ENCODE peak calls at places on chromosome 1, in six cellular contexts. B is H9, J is IMR-90, O is mesendoderm, I is neuronal stem cell, E is H1. R is an unnamed sample.

GRCh38 chr1:36326499-36326898 is 3.1 kb upstream of the EVA1B start:
- DNase-seq in B (no peak), J (no peak), O (no peak), I (no peak), E (no peak), R (no peak)

GRCh38 chr1:236377832-236378535 is 16.1 kb upstream of the EDARADD start:
- DNase-seq in B (no peak), J (no peak), O (no peak), I (no peak), E (no peak), R (no peak)

GRCh38 chr1:61104213-61104612 is 21.9 kb downstream of the NFIA start:
- DNase-seq in B (no peak), J (no peak), O (no peak), I (no peak), E (no peak), R (no peak)

GRCh38 chr1:113488576-113489177 is 98.4 kb downstream of the MAGI3 start:
- DNase-seq in B (peak; percentile 71), J (no peak), O (peak; percentile 44), I (no peak), E (peak; percentile 19), R (no peak)

GRCh38 chr1:102970496-102971078 is 137.7 kb downstream of the COL11A1 start:
- DNase-seq in B (peak; percentile 32), J (peak; percentile 75), O (peak; percentile 75), I (peak; percentile 37), E (no peak), R (peak; percentile 91)

GRCh38 chr1:55067022-55067781 is 27.9 kb downstream of the PCSK9 start:
- DNase-seq in B (peak; percentile 32), J (no peak), O (no peak), I (no peak), E (no peak), R (no peak)

GRCh38 chr1:174995916-174996315 is 3.8 kb upstream of the CACYBP start:
- DNase-seq in B (no peak), J (peak; percentile 61), O (no peak), I (no peak), E (no peak), R (no peak)

GRCh38 chr1:67436511-67437057 is 6.4 kb upstream of the SERBP1 start:
- DNase-seq in B (no peak), J (no peak), O (no peak), I (no peak), E (no peak), R (no peak)

GRCh38 chr1:31551206-31551605 is 25.1 kb upstream of the TINAGL1 start:
- DNase-seq in B (no peak), J (no peak), O (no peak), I (no peak), E (no peak), R (no peak)

GRCh38 chr1:103788377-103788776 is 38.7 kb downstream of the AMY1C start:
- DNase-seq in B (no peak), J (no peak), O (peak; percentile 10), I (peak; percentile 12), E (no peak), R (peak; percentile 45)

GRCh38 chr1:31196685-31197084 is 43.0 kb downstream of the NKAIN1 start:
- DNase-seq in B (no peak), J (peak; percentile 35), O (no peak), I (no peak), E (no peak), R (no peak)

GRCh38 chr1:226109829-226110248 is 47.3 kb downstream of the H3-3A start:
- DNase-seq in B (peak; percentile 84), J (peak; percentile 70), O (peak; percentile 93), I (peak; percentile 76), E (no peak), R (peak; percentile 87)

GRCh38 chr1:40630488-40631223 is 34.8 kb downstream of the RIMS3 start:
- DNase-seq in B (peak; percentile 78), J (peak; percentile 19), O (peak; percentile 76), I (peak; percentile 42), E (no peak), R (peak; percentile 69)

GRCh38 chr1:167439301-167439988 is 78.9 kb downstream of the CD247 start:
- DNase-seq in B (peak; percentile 75), J (peak; percentile 28), O (peak; percentile 81), I (peak; percentile 60), E (no peak), R (peak; percentile 50)

GRCh38 chr1:186985889-186986491 is 157.2 kb downstream of the PLA2G4A start:
- DNase-seq in B (no peak), J (peak; percentile 78), O (peak; percentile 67), I (peak; percentile 45), E (no peak), R (peak; percentile 25)

GRCh38 chr1:210213335-210213734 is 19.3 kb upstream of the SERTAD4 start:
- DNase-seq in B (no peak), J (no peak), O (no peak), I (no peak), E (no peak), R (no peak)

GRCh38 chr1:79295967-79296366 is 289.4 kb upstream of the ADGRL4 start:
- DNase-seq in B (no peak), J (peak; percentile 19), O (peak; percentile 1), I (no peak), E (no peak), R (peak; percentile 80)

GRCh38 chr1:232508161-232508661 is 121.7 kb downstream of the SIPA1L2 start:
- DNase-seq in B (no peak), J (no peak), O (peak; percentile 84), I (no peak), E (no peak), R (no peak)

GRCh38 chr1:232511172-232511571 is 118.8 kb downstream of the SIPA1L2 start:
- DNase-seq in B (no peak), J (no peak), O (no peak), I (no peak), E (no peak), R (no peak)

GRCh38 chr1:232507571-232507970 is 122.4 kb downstream of the SIPA1L2 start:
- DNase-seq in B (no peak), J (no peak), O (peak; percentile 65), I (no peak), E (no peak), R (no peak)

GRCh38 chr1:232510367-232511110 is 119.4 kb downstream of the SIPA1L2 start:
- DNase-seq in B (no peak), J (no peak), O (no peak), I (no peak), E (no peak), R (no peak)

GRCh38 chr1:232509570-232509969 is 120.4 kb downstream of the SIPA1L2 start:
- DNase-seq in B (no peak), J (peak; percentile 29), O (peak; percentile 59), I (peak; percentile 9), E (no peak), R (no peak)
- H3K23ac ChIP-seq in B (no peak overlapping the region), J (no peak overlapping the region), O (no peak overlapping the region), I (no peak overlapping the region), E (no peak overlapping the region), R (no peak overlapping the region)

DNA sequence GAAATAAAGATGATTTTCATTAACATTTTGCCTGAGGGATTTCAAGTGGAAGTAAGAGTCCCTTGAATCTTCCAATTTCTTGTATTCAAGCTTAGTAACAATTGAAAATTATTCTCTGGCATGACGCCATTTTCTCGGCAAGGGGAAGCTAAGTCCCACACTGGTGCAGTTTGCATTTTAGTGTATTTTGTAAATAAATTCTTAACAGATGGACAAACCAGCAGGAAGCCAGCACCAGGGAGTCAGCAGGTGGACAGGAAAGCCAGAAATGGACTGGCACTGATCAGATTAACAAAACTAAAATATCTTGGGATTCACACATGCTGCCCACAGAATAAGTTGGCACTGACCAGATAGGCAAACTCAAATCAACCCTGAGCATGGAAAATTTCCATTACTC is 311.3 kb downstream of the LRRIQ3 start:
- DNase-seq in B (no peak), J (no peak), O (no peak), I (no peak), E (no peak), R (no peak)
- H3K27ac ChIP-seq in B (no peak overlapping the region), J (no peak overlapping the region), O (no peak overlapping the region), I (no peak overlapping the region), E (no peak overlapping the region), R (no peak overlapping the region)

DNA sequence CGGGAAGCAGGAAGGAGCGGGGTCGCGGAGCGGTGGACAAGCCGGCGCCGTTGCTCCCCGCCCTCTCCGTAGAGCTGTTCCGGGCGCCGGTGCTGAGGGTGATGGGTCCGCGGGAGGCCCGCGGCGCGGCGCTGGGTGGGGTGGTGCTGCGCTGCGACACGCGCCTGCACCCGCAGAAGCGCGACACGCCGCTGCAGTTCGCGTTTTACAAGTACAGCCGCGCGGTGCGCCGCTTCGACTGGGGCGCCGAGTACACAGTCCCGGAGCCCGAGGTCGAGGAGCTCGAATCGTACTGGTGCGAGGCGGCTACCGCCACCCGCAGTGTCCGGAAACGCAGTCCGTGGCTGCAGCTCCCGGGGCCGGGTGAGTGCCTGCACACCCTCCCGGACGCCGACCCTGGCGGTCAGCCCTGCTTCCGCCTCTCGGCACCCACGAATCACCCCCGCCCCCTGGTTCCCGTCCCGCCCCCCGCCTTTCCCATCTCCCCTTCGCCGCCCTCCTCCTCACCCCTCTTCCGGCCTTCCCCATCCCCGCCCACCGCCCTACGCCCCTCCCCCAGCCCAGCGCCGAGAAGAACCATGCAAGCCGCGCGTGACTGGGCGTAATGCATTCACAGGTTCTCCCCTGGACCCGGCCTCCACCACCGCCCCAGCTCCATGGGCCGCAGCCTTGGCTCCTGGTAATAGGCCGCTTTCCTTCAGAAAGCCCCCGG is 5.4 kb downstream of the FCRLB start:
- DNase-seq in B (peak; percentile 92), J (peak; percentile 79), O (peak; percentile 90), I (peak; percentile 79), E (no peak), R (peak; percentile 66)
- H3K23ac ChIP-seq in B (no peak overlapping the region), J (peak overlapping the region; percentile 94), O (peak overlapping the region; percentile 6), I (peak overlapping the region; percentile 96), E (no peak overlapping the region), R (no peak overlapping the region)

GRCh38 chr1:211377539-211378461 is 51.2 kb downstream of the TRAF5 start:
- DNase-seq in B (no peak), J (no peak), O (no peak), I (no peak), E (no peak), R (no peak)
- H3K27ac ChIP-seq in B (no peak overlapping the region), J (no peak overlapping the region), O (no peak overlapping the region), I (no peak overlapping the region), E (peak overlapping the region; percentile 11), R (no peak overlapping the region)

DNA sequence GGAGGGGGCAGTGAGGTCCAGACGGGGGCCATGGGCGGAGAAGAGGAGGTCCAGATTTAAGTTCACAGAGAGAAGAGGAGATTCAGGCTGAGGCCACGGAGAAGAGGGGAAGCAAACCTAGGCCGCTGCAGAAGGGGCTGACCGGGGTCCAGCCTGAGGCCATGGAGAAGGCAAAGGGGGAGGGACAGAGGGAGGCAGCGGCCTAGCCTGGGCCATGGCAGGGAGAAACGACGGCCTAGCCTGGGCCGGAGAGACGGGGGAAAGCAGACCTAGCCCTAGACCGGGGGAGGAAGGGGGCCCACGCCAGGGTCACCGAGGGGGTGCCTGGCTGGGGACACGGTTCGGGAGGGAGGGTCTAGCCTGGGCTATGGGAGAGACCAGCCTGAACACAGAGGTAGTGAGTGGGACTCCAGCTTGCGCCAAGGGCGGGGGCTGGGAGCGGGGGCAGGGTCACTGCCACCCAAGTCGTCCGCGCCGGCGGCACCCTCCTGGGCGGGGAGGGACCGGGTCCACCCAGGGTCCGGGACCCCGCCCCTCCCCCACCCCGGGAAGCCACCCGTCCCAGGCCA is 462 bp downstream of the CAPZB start:
- DNase-seq in B (peak; percentile 52), J (no peak), O (peak; percentile 67), I (no peak), E (no peak), R (peak; percentile 41)
- H3K23ac ChIP-seq in B (no peak overlapping the region), J (peak overlapping the region; percentile 93), O (peak overlapping the region; percentile 92), I (peak overlapping the region; percentile 86), E (no peak overlapping the region), R (no peak overlapping the region)